ENCODE peak calls at places on chromosome 20, in eight cellular contexts. L is IMR-90, W is GM12891, N is Peyer's patch, R is ovary, G is H1, P is H54, J is A549. T is an unnamed sample.

GRCh38 chr20:21511850-21512633 is 1.8 kb downstream of the NKX2-2 start:
- DNase-seq in J (no peak), G (no peak), W (no peak), P (no peak), R (no peak), L (no peak), N (no peak), T (no peak)

GRCh38 chr20:21559305-21559704 is 45.4 kb upstream of the NKX2-2 start:
- DNase-seq in N (no peak), P (no peak), W (no peak), G (no peak), R (no peak), L (no peak), J (no peak), T (no peak)

GRCh38 chr20:7113577-7114466 is 346.3 kb downstream of the BMP2 start:
- DNase-seq in N (no peak), P (no peak), W (no peak), R (no peak), L (peak; percentile 1), J (peak; percentile 36), G (peak; percentile 34), T (no peak)

GRCh38 chr20:20549267-20549612 is 163.2 kb downstream of the RALGAPA2 start:
- DNase-seq in G (no peak), L (no peak), W (no peak), R (no peak), J (no peak), P (no peak), N (no peak), T (no peak)

GRCh38 chr20:8756410-8756809 is 312.5 kb upstream of the PLCB4 start:
- DNase-seq in P (peak; percentile 54), N (no peak), R (no peak), G (no peak), W (no peak), L (peak; percentile 96), J (peak; percentile 87), T (no peak)

GRCh38 chr20:63316502-63316921 is 23.5 kb downstream of the COL20A1 start:
- DNase-seq in N (no peak), G (no peak), J (no peak), W (no peak), L (no peak), R (peak; percentile 13), P (no peak), T (no peak)

GRCh38 chr20:62120990-62121775 is 1.1 kb upstream of the LSM14B start:
- DNase-seq in W (no peak), L (peak; percentile 61), N (no peak), J (peak; percentile 65), R (no peak), G (no peak), P (peak; percentile 30), T (no peak)

GRCh38 chr20:62774076-62774714 is 22.1 kb upstream of the MRGBP start:
- DNase-seq in P (no peak), W (no peak), L (no peak), J (no peak), R (no peak), G (no peak), N (no peak), T (no peak)

GRCh38 chr20:10558635-10559187 is 115.1 kb downstream of the JAG1 start:
- DNase-seq in J (peak; percentile 44), R (no peak), P (no peak), G (no peak), L (peak; percentile 99), N (no peak), W (no peak), T (no peak)

GRCh38 chr20:728022-728944 is 40.0 kb downstream of the SLC52A3 start:
- DNase-seq in L (peak; percentile 18), P (no peak), G (peak; percentile 62), N (no peak), W (peak; percentile 63), J (peak; percentile 80), R (peak; percentile 49), T (peak; percentile 41)

GRCh38 chr20:62378215-62378614 is 8.7 kb upstream of the RPS21 start:
- DNase-seq in W (no peak), P (no peak), R (no peak), L (no peak), G (no peak), J (no peak), N (no peak), T (no peak)

GRCh38 chr20:52242237-52243230 is 51.0 kb upstream of the ZFP64 start:
- DNase-seq in G (no peak), J (no peak), R (no peak), N (no peak), W (no peak), L (peak; percentile 11), P (peak; percentile 7), T (no peak)

GRCh38 chr20:51482836-51483235 is 59.7 kb downstream of the NFATC2 start:
- DNase-seq in P (no peak), R (no peak), W (no peak), N (no peak), L (no peak), J (no peak), G (no peak), T (no peak)

GRCh38 chr20:48180039-48180438 is 394.8 kb upstream of the SULF2 start:
- DNase-seq in J (peak; percentile 64), L (no peak), P (no peak), W (no peak), R (no peak), N (no peak), G (no peak), T (no peak)

GRCh38 chr20:23020230-23020629 is 14.9 kb upstream of the SSTR4 start:
- DNase-seq in R (no peak), L (no peak), W (no peak), N (no peak), G (no peak), J (no peak), P (no peak), T (no peak)

GRCh38 chr20:63309261-63310071 is 16.5 kb downstream of the COL20A1 start:
- DNase-seq in N (no peak), P (peak; percentile 74), J (peak; percentile 45), R (peak; percentile 68), L (peak; percentile 24), W (no peak), G (no peak), T (no peak)

GRCh38 chr20:62627901-62628612 is 14.2 kb upstream of the SLCO4A1 start:
- DNase-seq in R (no peak), J (no peak), N (peak; percentile 69), G (no peak), W (no peak), P (no peak), L (peak; percentile 29), T (peak; percentile 50)

GRCh38 chr20:47143658-47144057 is 212.8 kb downstream of the ZMYND8 start:
- DNase-seq in W (no peak), N (no peak), J (no peak), G (no peak), R (no peak), P (no peak), L (no peak), T (no peak)

GRCh38 chr20:39048000-39048696 is 86.0 kb downstream of the DHX35 start:
- DNase-seq in L (peak; percentile 75), J (peak; percentile 73), N (peak; percentile 69), P (peak; percentile 84), R (peak; percentile 75), W (peak; percentile 81), G (peak; percentile 43), T (peak; percentile 72)

GRCh38 chr20:20237093-20237959 is 130.6 kb upstream of the INSM1 start:
- DNase-seq in L (peak; percentile 14), P (peak; percentile 35), G (no peak), J (peak; percentile 40), N (no peak), W (peak; percentile 54), R (no peak), T (peak; percentile 32)

DNA sequence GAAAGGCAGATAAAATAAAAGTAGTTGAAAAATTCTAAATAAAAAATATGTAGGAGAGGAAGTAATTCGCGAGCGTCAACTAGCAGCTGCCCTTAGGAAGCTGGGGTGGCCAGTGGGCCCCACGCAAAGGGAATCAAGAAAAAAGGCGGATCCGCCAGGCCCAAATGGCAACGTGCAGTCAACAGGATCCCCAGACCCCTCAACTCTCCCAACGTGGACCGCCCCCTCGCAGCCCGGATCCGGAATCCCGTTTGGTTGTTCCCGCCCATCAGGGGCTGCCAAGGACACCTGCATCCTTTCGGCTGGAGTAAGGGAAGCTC is 296 bp downstream of the DZANK1 start:
- DNase-seq in J (no peak), G (no peak), R (no peak), N (no peak), W (no peak), P (peak; percentile 60), L (no peak), T (no peak)
- TF ChIP-seq POLR2A in J (peak; percentile 74), G (peak; percentile 47), R (no peak), N (no peak), W (no peak), P (peak; percentile 74), L (no peak), T (no peak)

DNA sequence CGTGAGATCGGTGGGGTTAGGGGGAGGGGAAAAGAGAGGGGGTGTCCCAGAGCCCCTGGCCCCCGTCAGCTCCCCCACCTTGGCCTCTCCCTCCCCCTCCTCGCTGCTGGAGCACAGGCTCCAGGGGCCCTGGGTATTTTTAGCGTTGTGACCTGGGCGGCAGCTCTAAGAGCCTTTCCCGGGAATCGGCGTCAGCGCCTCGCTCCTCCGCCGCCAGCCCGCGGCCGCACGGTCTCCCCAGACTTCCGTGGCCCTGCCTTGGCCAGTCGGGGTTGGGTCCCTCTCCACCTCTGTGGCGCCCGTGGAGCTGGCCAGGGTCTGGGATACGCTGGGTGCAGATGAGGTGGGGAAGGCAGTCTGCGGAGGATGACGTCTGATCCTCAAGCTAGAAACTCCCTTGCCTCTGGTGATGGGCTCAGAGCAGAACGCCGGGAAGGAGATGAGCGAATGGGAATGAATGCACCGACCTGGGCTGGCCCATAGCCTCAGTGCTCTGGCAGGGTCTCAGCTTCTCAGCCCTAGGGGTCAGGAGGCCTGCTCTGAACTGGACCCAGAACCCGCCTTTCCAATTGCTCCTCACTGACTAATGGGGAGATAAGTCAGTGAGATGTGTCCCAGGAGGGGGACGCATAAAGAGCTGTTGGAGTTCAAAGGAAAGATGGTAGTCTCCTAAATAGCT is 883 bp upstream of the DBNDD2 start:
- DNase-seq in P (no peak), R (peak; percentile 58), J (no peak), W (no peak), L (no peak), G (no peak), N (no peak), T (no peak)
- TF ChIP-seq POLR2A in P (no peak), R (no peak), J (no peak), W (no peak), L (no peak), G (no peak), N (peak; percentile 17), T (no peak)

DNA sequence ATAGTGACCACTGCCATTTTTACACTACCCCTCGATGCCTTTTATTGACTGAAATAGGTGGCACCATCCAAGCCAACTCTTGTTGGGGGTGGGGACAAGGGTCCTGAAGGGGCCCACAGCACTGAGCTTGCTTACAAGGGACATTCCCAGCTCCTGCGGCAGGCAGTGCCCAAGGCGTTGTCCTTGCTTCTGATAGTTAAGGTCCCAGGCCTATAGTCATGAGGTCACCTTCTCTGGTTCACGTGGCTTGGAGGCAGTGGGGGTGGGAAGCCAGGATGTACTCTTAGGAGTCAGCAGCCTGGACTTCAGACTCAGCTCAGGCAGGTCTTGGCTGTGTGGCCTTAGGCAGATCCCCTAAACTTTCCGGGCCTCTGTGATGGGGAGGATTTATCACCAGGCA is 48.6 kb downstream of the TOX2 start:
- DNase-seq in J (no peak), P (no peak), L (peak; percentile 36), G (no peak), W (no peak), R (no peak), N (no peak), T (no peak)
- TF ChIP-seq POLR2A in J (no peak), P (no peak), L (no peak), G (no peak), W (no peak), R (no peak), N (no peak), T (no peak)

GRCh38 chr20:33667245-33668086 is 723 bp downstream of the ACTL10 start:
- DNase-seq in W (peak; percentile 83), N (peak; percentile 66), G (no peak), P (no peak), L (peak; percentile 54), R (peak; percentile 87), J (no peak), T (peak; percentile 50)
- TF ChIP-seq POLR2A in W (no peak), N (no peak), G (no peak), P (no peak), L (no peak), R (no peak), J (no peak), T (no peak)